ENCODE peak calls at places on chromosome 16, in eight cellular contexts. V is CD8-positive, alpha-beta T cell; U is activated CD8-positive, alpha-beta T cell treated with anti-CD3 and anti-CD28 coated beads for 36 hours; R is fibroblast of pulmonary artery; F is lower leg skin; H is ovary; N is brain microvascular endothelial cell; B is dorsolateral prefrontal cortex. P is an unnamed sample.

GRCh38 chr16:20904507-20905079 is 4.0 kb downstream of the LYRM1 start:
- DNase-seq in V (peak; percentile 13), F (no peak), N (peak; percentile 71), B (no peak), H (no peak), R (peak; percentile 86), U (peak; percentile 35), P (no peak)

GRCh38 chr16:726438-727290 is at the start of the genes CCDC78 and HAGHL:
- DNase-seq in N (no peak), U (peak; percentile 74), B (no peak), F (no peak), V (peak; percentile 67), R (peak; percentile 32), H (no peak), P (no peak)

GRCh38 chr16:69596801-69597200 is 31.0 kb downstream of the NFAT5 start:
- DNase-seq in R (no peak), B (no peak), N (no peak), H (no peak), F (no peak), V (no peak), U (no peak), P (no peak)

GRCh38 chr16:67888311-67888710 is 3.6 kb downstream of the NRN1L start:
- DNase-seq in B (no peak), H (no peak), F (no peak), R (no peak), N (no peak), V (no peak), U (no peak), P (no peak)

GRCh38 chr16:71526111-71526998 is at the start of gene CHST4:
- DNase-seq in H (no peak), R (peak; percentile 52), F (no peak), V (no peak), B (no peak), N (peak; percentile 66), U (peak; percentile 52), P (no peak)

GRCh38 chr16:11625769-11626168 is 39.0 kb upstream of the LITAF start:
- DNase-seq in U (no peak), N (no peak), H (no peak), R (no peak), V (no peak), B (no peak), F (no peak), P (no peak)

GRCh38 chr16:12403746-12404658 is 399.7 kb downstream of the CPPED1 start:
- DNase-seq in N (no peak), H (no peak), R (no peak), V (no peak), U (no peak), B (no peak), F (no peak), P (no peak)

GRCh38 chr16:53282975-53283946 is 151.0 kb upstream of the RBL2 start:
- DNase-seq in U (no peak), N (no peak), H (no peak), V (no peak), F (no peak), R (peak; percentile 63), B (no peak), P (no peak)

GRCh38 chr16:74455213-74455612 is 33.9 kb upstream of the CLEC18B start:
- DNase-seq in V (no peak), R (peak; percentile 93), U (no peak), F (no peak), B (no peak), H (no peak), N (peak; percentile 61), P (no peak)

GRCh38 chr16:10885246-10885645 is 8.2 kb downstream of the CIITA start:
- DNase-seq in H (no peak), R (no peak), V (no peak), B (no peak), N (no peak), F (no peak), U (no peak), P (no peak)

GRCh38 chr16:63983401-63983800 is 1138.5 kb downstream of the CDH11 start:
- DNase-seq in R (no peak), H (no peak), N (no peak), F (no peak), U (no peak), B (no peak), V (no peak), P (no peak)

GRCh38 chr16:8855972-8856371 is 12.8 kb downstream of the CARHSP1 start:
- DNase-seq in N (no peak), R (no peak), B (no peak), F (no peak), H (no peak), V (no peak), U (peak; percentile 3), P (no peak)

GRCh38 chr16:8853611-8854010 is 15.2 kb downstream of the CARHSP1 start:
- DNase-seq in R (no peak), H (no peak), N (no peak), F (no peak), U (peak; percentile 12), B (no peak), V (no peak), P (no peak)

GRCh38 chr16:8853150-8853549 is 15.7 kb downstream of the CARHSP1 start:
- DNase-seq in F (no peak), H (no peak), U (no peak), V (no peak), N (no peak), R (no peak), B (no peak), P (no peak)

GRCh38 chr16:8854298-8854948 is 14.4 kb downstream of the CARHSP1 start:
- DNase-seq in N (no peak), H (no peak), R (no peak), B (no peak), U (no peak), V (no peak), F (no peak), P (no peak)

DNA sequence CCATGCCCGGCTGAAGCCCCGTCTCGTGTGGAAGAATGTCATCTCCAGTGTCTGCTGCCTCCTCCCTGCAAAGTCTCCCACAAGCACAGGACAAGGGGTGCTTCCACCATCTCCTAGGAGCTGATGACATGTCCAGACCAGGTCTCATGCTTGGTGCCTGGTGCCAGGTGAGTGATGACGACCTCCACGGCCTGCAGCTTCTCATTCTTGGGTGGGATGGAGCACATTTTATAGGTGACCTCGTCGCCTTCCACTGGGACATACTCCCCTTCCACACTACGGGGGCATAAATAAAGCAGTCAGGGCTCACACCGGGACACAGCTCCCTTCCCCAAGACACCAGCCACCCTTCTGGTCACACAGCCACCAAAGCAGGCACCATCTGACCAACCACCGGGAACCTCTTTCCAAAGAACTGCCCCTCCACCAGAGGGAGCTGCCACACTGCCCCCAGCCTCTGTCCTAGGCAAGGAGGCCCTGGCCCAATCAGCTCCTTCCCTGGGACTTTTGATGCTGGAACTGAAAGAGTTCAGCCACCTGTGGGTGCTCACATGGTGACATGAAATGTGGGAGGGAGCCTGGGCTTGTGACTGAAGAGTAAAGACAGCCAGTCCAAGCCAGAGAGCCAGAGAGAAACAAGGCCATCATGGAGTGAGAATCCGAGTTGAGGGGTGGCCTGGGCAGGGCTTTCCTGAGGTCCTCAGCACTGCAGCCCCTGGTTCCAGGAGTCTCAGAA is 13.6 kb downstream of the CARHSP1 start:
- DNase-seq in R (no peak), F (no peak), U (peak; percentile 32), V (no peak), B (no peak), H (no peak), N (no peak), P (no peak)
- TF ChIP-seq CTCF in R (peak; percentile 6), F (no peak), U (no peak), V (no peak), B (no peak), H (no peak), N (peak; percentile 33), P (no peak)

DNA sequence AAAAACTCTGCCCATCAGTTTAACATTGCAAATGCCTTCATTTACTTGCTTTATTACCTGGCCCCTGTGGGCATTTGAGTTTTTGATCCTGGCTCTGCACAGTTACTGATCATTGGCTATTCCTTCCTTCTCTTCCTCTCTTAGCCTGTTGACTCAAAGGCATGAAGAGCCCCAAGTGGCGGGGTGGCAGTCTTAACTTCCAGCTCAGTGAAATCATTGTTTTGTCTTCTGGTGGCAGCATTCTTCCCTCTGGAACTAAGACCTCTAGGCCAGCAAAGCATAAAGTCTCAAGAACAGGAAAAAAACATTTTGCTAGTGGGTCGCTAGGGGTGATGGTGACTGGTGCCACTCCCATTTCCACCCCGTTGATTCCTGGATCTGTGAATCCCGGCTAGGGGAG is 52.3 kb upstream of the MRTFB start:
- DNase-seq in R (no peak), H (no peak), F (no peak), V (no peak), U (no peak), N (no peak), B (no peak), P (no peak)
- TF ChIP-seq CTCF in R (no peak), H (no peak), F (no peak), V (no peak), U (no peak), N (peak; percentile 16), B (no peak), P (no peak)

GRCh38 chr16:15037745-15038144 is 18.1 kb downstream of the NTAN1 start:
- DNase-seq in U (no peak), N (no peak), V (no peak), B (no peak), H (no peak), R (no peak), F (no peak), P (no peak)

GRCh38 chr16:15038689-15039088 is 17.2 kb downstream of the NTAN1 start:
- DNase-seq in U (no peak), V (no peak), B (no peak), F (no peak), R (no peak), N (no peak), H (no peak), P (no peak)

GRCh38 chr16:15044286-15044685 is 11.6 kb downstream of the NTAN1 start:
- DNase-seq in R (no peak), F (no peak), U (no peak), N (no peak), V (no peak), H (no peak), B (no peak), P (no peak)

GRCh38 chr16:15043344-15043743 is 12.5 kb downstream of the NTAN1 start:
- DNase-seq in H (no peak), B (no peak), U (no peak), F (no peak), V (no peak), R (no peak), N (no peak), P (no peak)

GRCh38 chr16:15041260-15042011 is 14.4 kb downstream of the NTAN1 start:
- DNase-seq in B (peak; percentile 60), V (no peak), U (no peak), N (peak; percentile 26), H (peak; percentile 77), F (peak; percentile 82), R (peak; percentile 64), P (no peak)
- TF ChIP-seq CTCF in B (no peak), V (no peak), U (no peak), N (no peak), H (no peak), F (no peak), R (peak; percentile 14), P (no peak)

GRCh38 chr16:56448005-56448404 is 3.1 kb downstream of the NUDT21 start:
- DNase-seq in N (no peak), R (no peak), V (no peak), U (no peak), H (no peak), B (no peak), F (no peak), P (no peak)

GRCh38 chr16:56450275-56450889 is 750 bp downstream of the NUDT21 start:
- DNase-seq in H (no peak), F (no peak), U (no peak), N (no peak), R (peak; percentile 8), B (no peak), V (no peak), P (no peak)

GRCh38 chr16:56451753-56452689 is 667 bp downstream of the OGFOD1 start:
- DNase-seq in F (no peak), B (no peak), R (peak; percentile 31), N (peak; percentile 32), U (peak; percentile 17), V (no peak), H (no peak), P (no peak)

GRCh38 chr16:56450901-56451752 is at the start of the genes NUDT21 and OGFOD1:
- DNase-seq in N (peak; percentile 99), V (peak; percentile 90), U (peak; percentile 95), F (peak; percentile 96), R (peak; percentile 98), H (peak; percentile 90), B (peak; percentile 98), P (peak; percentile 78)
- TF ChIP-seq CTCF in N (no peak), V (no peak), U (no peak), F (no peak), R (no peak), H (no peak), B (peak; percentile 59), P (no peak)

P was measured in progenitor cell of endocrine pancreas.